ENCODE peak calls at places on chromosomes 16 and 17, in four cellular contexts. X, M, P and Z are unnamed samples.
A peak's percentile ranks its signal among the peaks of the same experiment; 100 is the strongest.

GRCh38 chr17:6517017-6517416 is 39.3 kb downstream of the PITPNM3 start:
- DNase-seq in X (no peak), M (no peak), P (no peak), Z (no peak)

GRCh38 chr16:89201467-89202377 is 1.4 kb upstream of the SLC22A31 start:
- DNase-seq in X (peak; percentile 95), M (peak; percentile 31), P (peak; percentile 93), Z (peak; percentile 64)

GRCh38 chr17:78019367-78019975 is 61.0 kb downstream of the TNRC6C start:
- DNase-seq in X (no peak), M (peak; percentile 33), P (no peak), Z (peak; percentile 55)

GRCh38 chr16:61042736-61043135 is 993.5 kb downstream of the CDH8 start:
- DNase-seq in X (peak; percentile 73), M (no peak), P (no peak), Z (no peak)

GRCh38 chr17:81794509-81794908 is 9.4 kb upstream of the GCGR start:
- DNase-seq in X (peak; percentile 52), M (no peak), P (peak; percentile 63), Z (peak; percentile 74)

GRCh38 chr16:78375055-78375679 is 275.7 kb downstream of the WWOX start:
- DNase-seq in X (no peak), M (no peak), P (no peak), Z (peak; percentile 60)

GRCh38 chr16:64499211-64499610 is 622.7 kb downstream of the CDH11 start:
- DNase-seq in X (no peak), M (no peak), P (no peak), Z (no peak)

GRCh38 chr17:39665642-39666221 is 583 bp downstream of the TCAP start:
- DNase-seq in X (peak; percentile 60), M (no peak), P (no peak), Z (peak; percentile 10)

GRCh38 chr17:31274252-31274651 is 22.8 kb downstream of the OMG start:
- DNase-seq in X (no peak), M (peak; percentile 36), P (no peak), Z (peak; percentile 47)

GRCh38 chr17:47184671-47185070 is 4.4 kb downstream of the CDC27 start:
- DNase-seq in X (no peak), M (no peak), P (no peak), Z (no peak)

GRCh38 chr16:89009343-89010209 is 32.6 kb upstream of the CBFA2T3 start:
- DNase-seq in X (peak; percentile 77), M (peak; percentile 4), P (no peak), Z (no peak)

GRCh38 chr17:36849871-36850348 is 87.4 kb upstream of the LHX1 start:
- DNase-seq in X (peak; percentile 40), M (peak; percentile 83), P (no peak), Z (no peak)

GRCh38 chr17:49715717-49716279 is 8.0 kb upstream of the SLC35B1 start:
- DNase-seq in X (no peak), M (no peak), P (no peak), Z (no peak)

GRCh38 chr16:17453365-17454122 is 17.2 kb downstream of the XYLT1 start:
- DNase-seq in X (no peak), M (no peak), P (no peak), Z (no peak)

GRCh38 chr16:79475841-79476240 is 124.7 kb downstream of the MAF start:
- DNase-seq in X (no peak), M (no peak), P (no peak), Z (no peak)

GRCh38 chr16:30622455-30623032 is 12.4 kb upstream of the ZNF689 start:
- DNase-seq in X (no peak), M (no peak), P (no peak), Z (peak; percentile 86)

GRCh38 chr16:49473131-49473530 is 99.5 kb downstream of the C16orf78 start:
- DNase-seq in X (no peak), M (no peak), P (no peak), Z (no peak)

GRCh38 chr16:84062734-84063640 is 20.4 kb upstream of the SLC38A8 start:
- DNase-seq in X (peak; percentile 92), M (peak; percentile 73), P (peak; percentile 69), Z (peak; percentile 62)
- H3K9ac ChIP-seq in X (no peak overlapping the region), M (no peak overlapping the region), P (no peak overlapping the region), Z (no peak overlapping the region)

DNA sequence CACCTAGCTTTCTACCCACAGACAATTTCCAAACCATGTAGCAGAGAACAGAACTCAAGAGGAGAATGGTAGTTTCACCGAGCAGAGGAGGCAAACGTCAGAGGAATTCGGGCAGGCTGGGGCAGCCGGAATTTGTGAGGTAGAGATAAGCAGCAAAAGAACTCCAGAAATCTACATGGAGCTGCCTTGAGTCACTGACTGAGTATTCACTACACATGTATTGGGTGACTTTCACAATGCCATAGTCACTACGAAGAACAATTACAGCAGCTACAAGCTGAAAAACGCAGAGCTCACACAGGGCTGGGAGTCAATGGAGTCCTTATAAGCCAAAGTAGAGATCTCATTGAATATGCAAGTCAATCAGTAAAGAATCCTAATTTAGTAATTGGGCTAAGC is 13.4 kb downstream of the CMC2 start:
- DNase-seq in X (no peak), M (peak; percentile 98), P (no peak), Z (peak; percentile 96)
- H3K9ac ChIP-seq in X (no peak overlapping the region), M (no peak overlapping the region), P (no peak overlapping the region), Z (no peak overlapping the region)

GRCh38 chr17:38404174-38404943 is 23.9 kb upstream of the ARHGAP23 start:
- DNase-seq in X (no peak), M (no peak), P (no peak), Z (no peak)
- H3K9ac ChIP-seq in X (no peak overlapping the region), M (no peak overlapping the region), P (no peak overlapping the region), Z (no peak overlapping the region)

DNA sequence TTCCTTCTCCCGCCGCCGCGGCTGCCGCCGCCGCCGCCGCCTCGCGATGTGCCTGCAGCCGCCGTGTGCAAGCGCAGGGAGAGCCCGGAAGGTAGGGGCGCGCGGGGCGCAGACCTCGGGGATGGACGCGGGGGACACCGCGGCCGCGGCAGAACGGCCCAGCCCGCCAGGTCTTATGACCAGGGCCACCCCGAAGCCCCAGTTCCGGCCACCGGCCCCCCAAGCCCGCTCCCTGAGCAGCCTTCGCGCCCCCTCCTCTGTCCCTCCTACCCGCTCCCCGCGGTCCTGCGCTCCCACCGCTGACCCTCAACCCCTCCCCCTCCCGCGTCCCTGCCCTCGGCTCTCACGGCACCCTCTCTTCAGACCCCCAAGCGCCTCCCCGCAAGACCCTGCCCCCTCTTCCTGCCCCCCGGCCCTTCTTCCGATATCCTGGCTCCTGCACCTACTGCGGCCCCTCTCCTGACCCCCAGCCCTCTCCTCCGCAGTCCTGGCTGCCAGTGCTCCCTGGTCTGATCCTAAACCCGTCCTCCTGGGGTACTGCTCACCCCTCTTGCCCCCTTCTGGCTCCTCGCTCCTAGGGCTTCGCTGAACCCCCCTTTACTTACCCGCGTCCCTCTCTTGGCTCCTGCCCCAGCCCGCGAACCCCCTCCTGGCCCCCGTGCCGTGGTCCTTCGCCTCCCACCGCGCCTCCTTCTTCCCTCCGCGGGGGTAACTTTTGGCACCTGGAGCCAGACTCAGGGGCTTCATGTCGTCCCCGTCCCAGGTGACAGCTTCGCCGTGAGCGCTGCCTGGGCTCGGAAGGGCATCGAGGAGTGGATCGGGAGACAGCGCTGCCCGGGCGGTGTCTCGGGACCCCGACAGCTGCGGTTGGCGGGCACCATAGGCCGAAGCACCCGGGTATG is 714 bp downstream of the NKD1 start:
- DNase-seq in X (peak; percentile 10), M (peak; percentile 3), P (peak; percentile 22), Z (no peak)
- H3K9ac ChIP-seq in X (no peak overlapping the region), M (no peak overlapping the region), P (peak overlapping the region; percentile 66), Z (peak overlapping the region; percentile 37)

DNA sequence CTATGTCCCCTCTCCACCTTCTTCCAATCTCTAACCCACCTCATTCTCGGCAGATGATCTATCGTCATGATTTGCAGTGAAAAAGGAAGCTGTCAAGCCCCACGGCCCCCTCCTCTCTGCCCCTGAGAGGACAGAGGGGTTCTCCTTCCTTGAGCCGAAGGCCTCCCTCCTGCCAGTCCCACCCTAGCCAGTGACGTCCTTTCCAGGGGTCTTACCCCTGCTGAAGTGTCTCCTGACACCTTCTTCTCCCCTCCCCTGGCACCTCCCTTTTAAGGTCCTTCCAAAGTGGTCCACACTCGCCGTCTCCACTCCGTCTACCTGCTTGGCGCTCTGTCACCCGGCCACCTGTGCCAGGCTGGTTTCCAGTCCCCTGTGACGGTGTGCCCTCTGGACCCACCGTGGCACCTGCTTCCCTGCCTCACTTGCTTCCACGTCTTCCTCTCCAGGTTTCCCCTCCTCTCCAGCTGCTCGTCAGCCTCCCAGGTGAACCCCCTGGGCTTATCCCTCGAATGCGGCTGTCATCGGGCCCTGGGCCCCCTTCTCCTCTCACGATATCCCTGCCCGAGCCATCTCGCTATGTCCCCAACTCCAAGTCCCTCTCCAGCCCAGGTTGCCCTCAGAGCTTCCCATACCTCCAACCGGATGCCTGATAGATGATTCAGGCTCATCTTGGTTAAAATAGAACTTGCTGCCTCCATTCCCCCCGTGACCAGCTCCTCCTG is 5.7 kb downstream of the CCDC102A start:
- DNase-seq in X (no peak), M (no peak), P (no peak), Z (no peak)
- H3K9ac ChIP-seq in X (no peak overlapping the region), M (no peak overlapping the region), P (no peak overlapping the region), Z (no peak overlapping the region)

GRCh38 chr17:76537288-76537577 is 276 bp downstream of the CYGB start:
- DNase-seq in X (no peak), M (peak; percentile 51), P (no peak), Z (peak; percentile 43)

GRCh38 chr17:76534831-76535732 is 2.4 kb downstream of the CYGB start:
- DNase-seq in X (no peak), M (no peak), P (no peak), Z (peak; percentile 80)

GRCh38 chr17:76535788-76536510 is 1.6 kb downstream of the CYGB start:
- DNase-seq in X (no peak), M (no peak), P (no peak), Z (no peak)

GRCh38 chr17:76537578-76538280 is at the start of gene CYGB:
- DNase-seq in X (peak; percentile 70), M (no peak), P (no peak), Z (no peak)

DNA sequence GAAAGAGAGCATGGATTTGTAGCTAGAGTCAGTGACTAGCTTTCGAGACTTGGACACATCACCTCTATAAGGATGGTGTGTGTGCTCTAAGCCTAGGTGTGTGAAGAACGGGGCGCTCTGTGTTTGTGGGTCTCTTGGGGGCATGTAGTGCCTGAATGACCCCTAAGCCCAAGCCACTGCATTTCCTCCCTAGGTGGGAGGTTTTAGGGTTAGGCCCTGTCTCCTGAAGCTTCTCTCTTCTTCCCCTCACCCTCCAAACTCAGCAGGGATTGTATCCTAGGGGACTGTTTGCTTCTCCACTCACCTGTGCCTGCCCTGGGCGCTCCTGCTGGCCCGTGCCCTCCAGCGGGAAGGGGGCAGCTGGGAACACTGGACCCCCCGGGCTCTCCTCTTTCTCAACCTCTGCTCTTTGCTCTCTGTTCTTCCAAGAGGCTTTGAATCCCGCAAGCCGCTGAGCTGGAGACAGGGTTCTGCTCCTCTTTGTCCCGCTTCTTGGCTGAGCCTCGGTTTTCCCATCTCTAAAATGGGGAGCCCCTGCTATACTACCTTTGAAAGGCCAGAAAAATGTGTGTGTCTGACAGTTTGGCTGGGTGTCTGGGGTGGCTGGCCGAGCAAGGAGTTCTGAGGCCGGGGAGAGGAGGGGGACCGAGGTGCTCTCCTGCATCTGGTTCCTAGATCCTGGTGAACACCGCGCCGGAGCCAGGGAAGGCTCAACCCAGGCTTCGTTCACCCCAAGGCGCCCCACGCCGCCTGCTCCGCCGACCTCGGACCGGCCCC is 810 bp downstream of the CYGB start:
- DNase-seq in X (no peak), M (no peak), P (no peak), Z (no peak)
- H3K9ac ChIP-seq in X (no peak overlapping the region), M (peak overlapping the region; percentile 57), P (peak overlapping the region; percentile 63), Z (no peak overlapping the region)

DNA sequence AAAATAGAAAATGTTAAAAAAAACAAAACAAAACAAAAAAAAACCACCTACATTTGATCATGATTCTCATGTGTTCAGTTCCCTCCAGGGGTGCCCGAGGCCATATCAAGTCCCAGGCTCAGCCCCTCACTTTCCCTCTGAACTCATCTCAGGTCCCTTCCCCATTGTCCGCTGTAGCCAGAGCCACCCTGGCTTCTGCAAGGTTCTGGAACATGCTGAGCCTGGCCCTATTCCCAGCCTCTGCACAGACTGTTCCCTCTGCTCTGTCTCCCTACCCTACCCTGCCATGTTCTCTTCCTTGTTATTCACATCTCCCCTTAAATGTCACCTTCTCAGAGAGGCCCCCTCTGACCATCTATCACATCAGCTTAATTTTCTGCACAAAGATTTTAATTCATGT is 46.9 kb downstream of the TK2 start:
- DNase-seq in X (no peak), M (no peak), P (no peak), Z (no peak)
- H3K9ac ChIP-seq in X (no peak overlapping the region), M (no peak overlapping the region), P (no peak overlapping the region), Z (no peak overlapping the region)